ENCODE peak calls at places on chromosomes 7 and 10, in five cellular contexts. D, L, M, E and Z are unnamed samples.

GRCh38 chr7:20299647-20300312 is 30.9 kb upstream of the ITGB8 start:
- DNase-seq in M (no peak), L (no peak), D (no peak), E (peak), Z (no peak)

GRCh38 chr10:116775488-116776400 is 33.4 kb upstream of the HSPA12A start:
- DNase-seq in M (no peak), E (no peak), D (no peak), L (no peak), Z (no peak)

GRCh38 chr7:16697507-16698199 is 51.7 kb downstream of the BZW2 start:
- DNase-seq in L (no peak), E (peak), M (no peak), D (no peak), Z (no peak)

GRCh38 chr7:116953727-116954442 is 584 bp downstream of the ST7 start:
- DNase-seq in D (peak), M (peak), L (no peak), E (peak), Z (peak)

GRCh38 chr7:44087914-44088838 is 5.8 kb upstream of the POLM start:
- DNase-seq in D (no peak), M (peak), E (peak), L (no peak), Z (no peak)

GRCh38 chr10:113802997-113803396 is 50.9 kb downstream of the DCLRE1A start:
- DNase-seq in M (no peak), L (no peak), E (no peak), D (no peak), Z (no peak)

GRCh38 chr10:125375210-125375609 is 214.8 kb upstream of the CTBP2 start:
- DNase-seq in M (no peak), E (no peak), L (no peak), D (no peak), Z (no peak)

GRCh38 chr10:29859521-29860130 is 199.8 kb downstream of the JCAD start:
- DNase-seq in E (peak), D (no peak), L (no peak), M (no peak), Z (no peak)

GRCh38 chr7:29192811-29193210 is 1.8 kb upstream of the CHN2 start:
- DNase-seq in D (no peak), M (no peak), E (no peak), L (no peak), Z (no peak)

GRCh38 chr10:131683281-131683861 is 217.4 kb upstream of the PPP2R2D start:
- DNase-seq in L (no peak), D (no peak), E (no peak), M (no peak), Z (no peak)

GRCh38 chr7:113087278-113087998 is 811 bp upstream of the GPR85 start:
- DNase-seq in M (peak), E (peak), D (no peak), L (no peak), Z (no peak)

GRCh38 chr10:4767033-4767814 is 58.8 kb upstream of the AKR1E2 start:
- DNase-seq in E (peak), M (no peak), L (peak), D (peak), Z (no peak)

GRCh38 chr7:132390705-132391104 is 185.6 kb downstream of the PLXNA4 start:
- DNase-seq in L (no peak), D (peak), M (no peak), E (peak), Z (no peak)

GRCh38 chr10:92590623-92591549 is 2.0 kb upstream of the KIF11 start:
- DNase-seq in E (peak), D (peak), M (no peak), L (no peak), Z (no peak)

GRCh38 chr7:102985176-102985783 is 72.5 kb downstream of the LRRC17 start:
- DNase-seq in D (no peak), E (no peak), L (no peak), M (no peak), Z (no peak)